ENCODE peak calls at places on chromosomes 4 and X, in seven cellular contexts. O, X, E, B, F, R and L are unnamed samples.

GRCh38 chr4:110270492-110271197 is 72.2 kb upstream of the ELOVL6 start:
- DNase-seq in O (no peak), X (no peak), E (no peak), B (no peak), F (peak; percentile 41), R (peak; percentile 74), L (no peak)

GRCh38 chrX:35382966-35383365 is 415.2 kb upstream of the MAGEB16 start:
- DNase-seq in O (no peak), X (no peak), E (no peak), B (no peak), F (no peak), R (no peak), L (peak; percentile 66)

GRCh38 chrX:70141373-70141772 is 8.1 kb downstream of the IGBP1 start:
- DNase-seq in O (no peak), X (no peak), E (no peak), B (no peak), F (no peak), R (no peak), L (no peak)

GRCh38 chr4:1112174-1112820 is 1.1 kb downstream of the RNF212 start:
- DNase-seq in O (no peak), X (peak; percentile 54), E (no peak), B (no peak), F (no peak), R (no peak), L (no peak)

GRCh38 chr4:138749303-138749702 is 266.3 kb upstream of the NOCT start:
- DNase-seq in O (no peak), X (no peak), E (no peak), B (no peak), F (no peak), R (peak; percentile 59), L (no peak)

GRCh38 chrX:41923925-41924693 is 755 bp upstream of the CASK start:
- DNase-seq in O (peak; percentile 43), X (peak; percentile 18), E (peak; percentile 38), B (no peak), F (peak; percentile 7), R (peak; percentile 33), L (peak; percentile 45)

GRCh38 chrX:134172588-134173259 is 64.3 kb upstream of the CCDC160 start:
- DNase-seq in O (peak; percentile 66), X (peak; percentile 55), E (no peak), B (no peak), F (no peak), R (peak; percentile 14), L (peak; percentile 48)

GRCh38 chr4:123352240-123352945 is 44.2 kb upstream of the SPRY1 start:
- DNase-seq in O (no peak), X (no peak), E (no peak), B (no peak), F (no peak), R (peak; percentile 54), L (no peak)

GRCh38 chr4:41727861-41728570 is 20.5 kb downstream of the PHOX2B start:
- DNase-seq in O (no peak), X (no peak), E (no peak), B (no peak), F (no peak), R (no peak), L (no peak)

GRCh38 chr4:3780347-3781171 is 14.4 kb downstream of the ADRA2C start:
- DNase-seq in O (no peak), X (no peak), E (no peak), B (no peak), F (no peak), R (no peak), L (peak; percentile 91)

GRCh38 chr4:1756079-1756478 is 34.8 kb downstream of the TACC3 start:
- DNase-seq in O (no peak), X (no peak), E (no peak), B (no peak), F (no peak), R (no peak), L (no peak)

GRCh38 chr4:75605928-75606327 is 24.4 kb downstream of the CDKL2 start:
- DNase-seq in O (no peak), X (no peak), E (no peak), B (no peak), F (no peak), R (no peak), L (no peak)

GRCh38 chr4:176044589-176044951 is 21.1 kb upstream of the WDR17 start:
- DNase-seq in O (peak; percentile 48), X (no peak), E (no peak), B (peak; percentile 29), F (no peak), R (no peak), L (no peak)

GRCh38 chr4:110088670-110089069 is 109.7 kb downstream of the ELOVL6 start:
- DNase-seq in O (no peak), X (no peak), E (no peak), B (no peak), F (peak; percentile 31), R (no peak), L (no peak)

GRCh38 chr4:36854554-36854953 is 390.0 kb upstream of the NWD2 start:
- DNase-seq in O (no peak), X (no peak), E (no peak), B (no peak), F (no peak), R (no peak), L (no peak)

GRCh38 chr4:86688026-86688425 is 93.9 kb downstream of the PTPN13 start:
- DNase-seq in O (no peak), X (no peak), E (no peak), B (no peak), F (no peak), R (no peak), L (no peak)

GRCh38 chrX:118519411-118520205 is 24.0 kb downstream of the DOCK11 start:
- DNase-seq in O (no peak), X (no peak), E (no peak), B (no peak), F (no peak), R (no peak), L (no peak)

GRCh38 chr4:54423066-54423465 is 194.0 kb downstream of the PDGFRA start:
- DNase-seq in O (no peak), X (no peak), E (no peak), B (no peak), F (peak; percentile 21), R (peak; percentile 72), L (no peak)

GRCh38 chr4:169810325-169811323 is 52.9 kb upstream of the HPF1 start:
- DNase-seq in O (no peak), X (peak; percentile 56), E (peak; percentile 90), B (no peak), F (peak; percentile 60), R (peak; percentile 83), L (peak; percentile 13)

GRCh38 chrX:64394059-64394873 is 986 bp downstream of the MTMR8 start:
- DNase-seq in O (no peak), X (no peak), E (no peak), B (no peak), F (no peak), R (no peak), L (no peak)

GRCh38 chr4:7367894-7368293 is 66.8 kb downstream of the PSAPL1 start:
- DNase-seq in O (no peak), X (no peak), E (no peak), B (no peak), F (no peak), R (no peak), L (no peak)

GRCh38 chr4:140136509-140136908 is 17.5 kb downstream of the MAML3 start:
- DNase-seq in O (no peak), X (no peak), E (peak; percentile 42), B (no peak), F (no peak), R (peak; percentile 52), L (no peak)

GRCh38 chr4:79177388-79177787 is 148.5 kb downstream of the NAA11 start:
- DNase-seq in O (no peak), X (no peak), E (no peak), B (no peak), F (no peak), R (no peak), L (no peak)

GRCh38 chr4:129350800-129351199 is 254.8 kb downstream of the C4orf33 start:
- DNase-seq in O (no peak), X (no peak), E (no peak), B (no peak), F (no peak), R (no peak), L (no peak)

GRCh38 chrX:39438603-39439602 is 637.6 kb downstream of the MID1IP1 start:
- DNase-seq in O (no peak), X (no peak), E (no peak), B (no peak), F (no peak), R (no peak), L (no peak)